ENCODE peak calls at places on chromosome X, in six cellular contexts. W is pancreas, B is prostate gland, P is left ventricle myocardium inferior, V is body of pancreas, T is stomach. O is an unnamed sample. For H3K4me1 and H3K27me3, the result is how much of the 10 kb centered on the place peaks cover.

GRCh38 chrX:76148753-76149152 is 24.1 kb upstream of the PBDC1 start:
- DNase-seq in B (peak), W (no peak), T (no peak), P (no peak), V (peak), O (peak)

GRCh38 chrX:115649461-115650063 is 88.6 kb downstream of the PLS3 start:
- DNase-seq in T (no peak), W (no peak), B (no peak), P (no peak), V (no peak), O (no peak)

GRCh38 chrX:131170148-131170547 is 112.0 kb downstream of the ARHGAP36 start:
- DNase-seq in V (no peak), W (no peak), T (no peak), P (no peak), B (no peak), O (no peak)

GRCh38 chrX:48574270-48575266 is at the start of gene RBM3:
- DNase-seq in B (peak), V (peak), P (peak), T (peak), W (peak), O (peak)

GRCh38 chrX:154040307-154040756 is 20.6 kb upstream of the IRAK1 start:
- DNase-seq in P (no peak), W (no peak), B (no peak), T (no peak), V (no peak), O (peak)

GRCh38 chrX:80423744-80424143 is 3.5 kb downstream of the TENT5D start:
- DNase-seq in P (no peak), V (no peak), T (no peak), B (no peak), W (no peak), O (no peak)

GRCh38 chrX:13898084-13898483 is 81.2 kb upstream of the GPM6B start:
- DNase-seq in W (no peak), B (no peak), V (no peak), T (no peak), P (no peak), O (peak)

GRCh38 chrX:29231800-29232199 is 644.6 kb downstream of the IL1RAPL1 start:
- DNase-seq in W (no peak), T (no peak), V (no peak), P (no peak), B (no peak), O (peak)

GRCh38 chrX:107935664-107936433 is 46.3 kb downstream of the TEX13B start:
- DNase-seq in W (peak), P (no peak), T (no peak), V (no peak), B (no peak), O (peak)

GRCh38 chrX:48715066-48715465 is 18.5 kb downstream of the SUV39H1 start:
- DNase-seq in W (no peak), B (no peak), V (no peak), P (no peak), T (no peak), O (no peak)

GRCh38 chrX:100731441-100732281 is at the start of gene SYTL4:
- DNase-seq in P (peak), B (peak), V (peak), T (peak), W (peak), O (no peak)

GRCh38 chrX:3962511-3963350 is 249.3 kb upstream of the PRKX start:
- DNase-seq in W (no peak), B (no peak), P (no peak), V (peak), T (no peak), O (peak)

GRCh38 chrX:22365460-22365859 is 92.7 kb downstream of the CBLL2 start:
- DNase-seq in W (no peak), V (no peak), T (no peak), P (no peak), B (no peak), O (no peak)

GRCh38 chrX:30865020-30865419 is 24.0 kb downstream of the TAB3 start:
- DNase-seq in V (no peak), W (no peak), B (no peak), P (no peak), T (no peak), O (peak)

GRCh38 chrX:17081969-17082368 is 135.5 kb downstream of the REPS2 start:
- DNase-seq in P (no peak), V (no peak), W (no peak), B (no peak), T (no peak), O (no peak)

GRCh38 chrX:16870861-16871584 is 861 bp upstream of the RBBP7 start:
- DNase-seq in T (peak), P (peak), B (peak), V (peak), W (peak), O (peak)

GRCh38 chrX:21374163-21374993 is at the start of gene CNKSR2:
- DNase-seq in T (peak), P (peak), W (peak), B (peak), V (peak), O (peak)

GRCh38 chrX:19649227-19650009 is 134.1 kb upstream of the MAP3K15 start:
- DNase-seq in P (no peak), B (no peak), W (no peak), V (no peak), T (no peak), O (peak)

GRCh38 chrX:11049976-11050375 is 61.2 kb upstream of the HCCS start:
- DNase-seq in W (no peak), T (no peak), V (no peak), P (no peak), B (no peak), O (no peak)

GRCh38 chrX:103688949-103689348 is 2.5 kb upstream of the MORF4L2 start:
- DNase-seq in B (no peak), T (no peak), W (no peak), V (no peak), P (no peak), O (peak)

GRCh38 chrX:31508338-31508737 is 436.5 kb upstream of the FTHL17 start:
- DNase-seq in B (no peak), V (peak), P (no peak), T (no peak), W (no peak), O (peak)

GRCh38 chrX:134241960-134242619 is 5.1 kb downstream of the CCDC160 start:
- DNase-seq in T (no peak), W (no peak), V (no peak), B (no peak), P (no peak), O (no peak)

GRCh38 chrX:88735835-88736234 is 11.2 kb upstream of the CPXCR1 start:
- DNase-seq in P (no peak), V (no peak), T (no peak), W (no peak), B (no peak), O (no peak)

GRCh38 chrX:66163447-66163846 is 600 bp upstream of the HEPH start:
- DNase-seq in T (no peak), W (no peak), V (no peak), B (no peak), P (no peak), O (no peak)

GRCh38 chrX:149185087-149185486 is 320.0 kb downstream of the IDS start:
- DNase-seq in B (no peak), T (no peak), W (no peak), P (no peak), V (no peak), O (peak)

GRCh38 chrX:97039363-97040029 is 155.8 kb downstream of the RPA4 start:
- DNase-seq in V (peak), P (peak), T (peak), W (no peak), B (peak), O (no peak)

GRCh38 chrX:24229967-24230366 is 80.4 kb downstream of the ZFX start:
- DNase-seq in P (no peak), V (peak), B (no peak), W (no peak), T (no peak), O (no peak)

GRCh38 chrX:105999294-105999693 is 39.2 kb downstream of the SERPINA7 start:
- DNase-seq in V (no peak), P (no peak), B (no peak), T (no peak), W (no peak), O (no peak)

GRCh38 chrX:71056857-71057256 is 11.3 kb downstream of the SNX12 start:
- DNase-seq in T (no peak), B (no peak), P (no peak), W (no peak), V (no peak), O (peak)

GRCh38 chrX:71052721-71053120 is 15.4 kb downstream of the SNX12 start:
- DNase-seq in T (no peak), V (no peak), B (no peak), W (no peak), P (no peak), O (no peak)

GRCh38 chrX:71058116-71058515 is 10.0 kb downstream of the SNX12 start:
- DNase-seq in B (no peak), P (no peak), T (no peak), W (no peak), V (no peak), O (no peak)

GRCh38 chrX:71053217-71053621 is 14.9 kb downstream of the SNX12 start:
- DNase-seq in W (no peak), T (no peak), P (no peak), B (no peak), V (peak), O (peak)
- TF ChIP-seq CTCF in W (no peak), T (no peak), P (no peak), B (no peak), V (no peak), O (no peak)

DNA sequence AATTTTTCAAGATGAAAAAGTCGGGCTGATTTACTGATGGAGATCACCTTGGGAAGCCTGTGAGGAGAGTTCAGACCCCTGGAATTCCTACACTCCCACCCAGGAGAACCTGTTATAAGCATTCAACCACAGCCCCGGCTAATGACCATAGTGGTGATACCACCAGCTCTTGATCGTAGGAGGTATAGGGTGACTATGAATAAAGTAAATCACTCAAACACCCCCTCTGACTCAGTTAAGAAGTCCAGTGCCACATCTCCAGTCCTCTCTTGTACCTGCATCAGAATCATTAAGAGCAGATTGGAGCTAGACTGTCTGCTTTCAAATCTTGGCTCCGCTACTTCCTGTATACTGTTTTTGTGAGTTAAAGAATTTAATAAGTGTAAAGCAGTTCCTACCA is 565.0 kb upstream of the DIPK2B start:
- DNase-seq in P (no peak), T (no peak), B (no peak), W (no peak), V (no peak), O (no peak)
- H3K4me1 ChIP-seq in P (under half), T (under half), B (under half), W (under half), V (under half), O (under half)

GRCh38 chrX:15314472-15314871 is 968 bp downstream of the ASB11 start:
- DNase-seq in P (no peak), V (no peak), W (no peak), B (no peak), T (no peak), O (no peak)
- H3K27me3 ChIP-seq in P (under half), V (under half), W (under half), B (under half), T (under half), O (under half)

DNA sequence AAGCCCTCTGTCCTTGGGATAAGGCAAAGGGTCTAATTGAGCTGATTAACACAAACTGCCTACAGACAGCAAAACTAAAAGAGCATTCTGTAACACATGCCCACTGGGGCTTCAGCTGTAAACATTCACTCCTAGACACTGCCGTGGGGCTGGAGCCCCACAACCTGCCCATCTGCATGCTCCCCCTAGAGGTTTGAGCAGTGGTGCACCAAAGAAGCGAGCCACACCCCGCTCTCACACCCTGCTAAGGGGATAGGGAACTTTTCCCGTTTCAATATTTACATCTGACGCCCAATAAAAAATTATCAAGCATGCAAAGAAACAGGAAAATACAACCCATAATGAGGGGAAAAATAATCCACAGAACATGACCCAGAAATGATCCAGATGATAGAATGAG is 46.9 kb upstream of the HSD17B10 start:
- DNase-seq in T (peak), B (no peak), P (no peak), V (peak), W (no peak), O (no peak)
- TF ChIP-seq CTCF in T (no peak), B (no peak), P (no peak), V (peak), W (peak), O (peak)

DNA sequence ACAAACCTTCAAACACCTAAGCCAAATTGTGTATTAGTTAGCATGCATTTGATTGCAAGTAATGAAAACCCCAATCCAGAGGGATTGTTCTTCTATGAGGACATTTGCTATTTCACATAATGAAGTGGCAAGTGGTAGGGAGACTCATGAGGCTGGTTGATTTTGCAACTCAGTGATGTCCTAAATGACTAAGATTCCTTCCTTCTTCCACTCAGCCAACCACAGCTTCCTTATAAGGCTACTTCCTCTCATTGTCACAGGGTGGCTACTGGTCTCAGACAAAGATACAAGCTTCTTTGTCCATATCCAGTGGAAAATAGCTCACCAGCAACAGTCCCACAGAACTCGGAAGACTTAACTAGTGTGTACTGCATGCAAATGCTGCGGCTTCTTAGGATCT is 5.3 kb upstream of the OTC start:
- DNase-seq in V (no peak), P (no peak), W (no peak), T (no peak), B (no peak), O (peak)
- H3K4me1 ChIP-seq in V (under half), P (under half), W (under half), T (under half), B (under half), O (under half)

GRCh38 chrX:111123606-111124179 is 27.7 kb downstream of the PAK3 start:
- DNase-seq in B (no peak), T (no peak), P (no peak), V (no peak), W (no peak), O (no peak)

GRCh38 chrX:111123125-111123524 is 27.1 kb downstream of the PAK3 start:
- DNase-seq in T (no peak), V (no peak), W (no peak), B (no peak), P (no peak), O (no peak)

GRCh38 chrX:111127038-111127437 is 31.0 kb downstream of the PAK3 start:
- DNase-seq in P (no peak), V (no peak), B (no peak), W (no peak), T (no peak), O (no peak)

GRCh38 chrX:111119341-111119740 is 23.4 kb downstream of the PAK3 start:
- DNase-seq in V (no peak), P (no peak), T (no peak), W (no peak), B (no peak), O (no peak)

GRCh38 chrX:111124418-111124817 is 28.4 kb downstream of the PAK3 start:
- DNase-seq in T (no peak), V (no peak), P (no peak), B (no peak), W (no peak), O (no peak)
- H3K27me3 ChIP-seq in T (under half), V (under half), P (under half), B (under half), W (under half), O (under half)

DNA sequence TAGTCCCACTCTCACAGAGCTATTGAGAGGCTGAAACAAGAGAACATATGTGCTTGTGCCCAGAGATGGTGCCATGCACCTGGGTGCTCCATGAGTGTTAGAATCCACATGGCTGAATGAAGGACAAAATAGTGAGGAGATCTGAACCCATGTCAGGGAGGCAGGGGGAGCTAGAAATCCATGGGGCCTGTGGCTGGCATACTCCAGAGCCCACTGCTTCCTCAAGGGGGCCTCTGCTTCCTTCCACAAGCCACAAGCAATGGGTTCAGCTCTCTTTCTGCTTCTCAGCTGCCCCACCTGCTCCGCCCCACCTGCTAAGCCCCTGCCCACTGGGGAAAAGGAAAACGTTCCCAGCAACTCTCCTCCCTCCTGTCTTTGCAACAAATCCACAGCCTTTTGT is 46.1 kb downstream of the PJA1 start:
- DNase-seq in B (no peak), V (no peak), P (no peak), T (no peak), W (peak), O (no peak)
- TF ChIP-seq CTCF in B (no peak), V (no peak), P (no peak), T (no peak), W (no peak), O (no peak)

GRCh38 chrX:69016220-69016941 is 148.9 kb downstream of the PJA1 start:
- DNase-seq in P (no peak), W (no peak), V (no peak), T (no peak), B (no peak), O (no peak)
- H3K4me1 ChIP-seq in P (under half), W (under half), V (under half), T (under half), B (under half), O (under half)

DNA sequence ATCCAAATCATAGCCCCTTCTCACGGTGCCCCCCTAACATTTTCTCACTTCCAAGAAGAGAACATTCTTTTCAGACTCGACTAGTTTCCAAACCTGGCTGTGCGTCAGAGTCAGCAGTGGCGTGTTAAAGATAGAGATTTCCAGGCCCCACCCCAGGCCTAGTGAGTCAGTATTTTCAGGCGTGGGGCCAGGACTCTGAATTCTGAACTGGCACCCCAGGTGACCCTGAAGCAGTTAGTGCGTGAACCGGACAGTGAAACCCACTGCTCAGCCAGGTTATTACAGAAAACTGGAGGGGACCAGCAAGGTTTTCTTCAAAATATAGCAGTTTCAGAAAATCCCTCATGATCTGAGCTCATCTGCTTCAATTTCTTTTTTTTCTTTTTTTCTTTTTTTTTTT is 35.0 kb upstream of the BCOR start:
- DNase-seq in B (no peak), V (peak), W (no peak), T (peak), P (peak), O (peak)
- H3K27me3 ChIP-seq in B (under half), V (under half), W (under half), T (under half), P (under half), O (under half)

O was measured in cardiac muscle cell.